ENCODE peak calls at places on chromosome 19, in four cellular contexts. U, N, Z and B are unnamed samples.

GRCh38 chr19:46660008-46660517 is 919 bp downstream of the DACT3 start:
- DNase-seq in N (peak), Z (no peak), U (no peak), B (peak)

GRCh38 chr19:7515471-7516226 is at the start of gene ZNF358:
- DNase-seq in U (no peak), N (peak), Z (peak), B (peak)

GRCh38 chr19:11814707-11815050 is 606 bp downstream of the ZNF440 start:
- DNase-seq in N (peak), Z (peak), U (no peak), B (peak)

GRCh38 chr19:6357995-6358394 is 3.3 kb upstream of the CLPP start:
- DNase-seq in U (no peak), Z (no peak), N (no peak), B (no peak)

GRCh38 chr19:49658139-49658517 is 7.5 kb downstream of the IRF3 start:
- DNase-seq in N (no peak), Z (no peak), U (no peak), B (no peak)

GRCh38 chr19:16325161-16325527 is 518 bp downstream of the KLF2 start:
- DNase-seq in Z (no peak), U (no peak), N (peak), B (no peak)

GRCh38 chr19:30784850-30785459 is 412.8 kb downstream of the ZNF536 start:
- DNase-seq in N (peak), Z (no peak), U (no peak), B (peak)

GRCh38 chr19:33798701-33799111 is 2.0 kb downstream of the KCTD15 start:
- DNase-seq in N (peak), U (no peak), Z (peak), B (peak)

GRCh38 chr19:16628984-16629691 is 1.1 kb upstream of the MED26 start:
- DNase-seq in Z (peak), N (peak), U (peak), B (peak)

GRCh38 chr19:48806818-48807589 is 3.8 kb downstream of the BCAT2 start:
- DNase-seq in U (no peak), N (peak), Z (peak), B (peak)

GRCh38 chr19:58261600-58261967 is 17.2 kb upstream of the ZNF8 start:
- DNase-seq in Z (peak), U (no peak), N (no peak), B (no peak)

GRCh38 chr19:56367829-56368711 is 25.3 kb downstream of the ZNF582 start:
- DNase-seq in N (peak), U (peak), Z (peak), B (peak)

GRCh38 chr19:35436477-35437141 is 11.4 kb upstream of the FFAR2 start:
- DNase-seq in Z (peak), U (no peak), N (no peak), B (peak)

GRCh38 chr19:24159707-24160106 is 72.7 kb downstream of the ZNF254 start:
- DNase-seq in U (no peak), N (peak), Z (peak), B (peak)

GRCh38 chr19:12986726-12987125 is 8.5 kb upstream of the NFIX start:
- DNase-seq in U (no peak), Z (no peak), N (no peak), B (no peak)

GRCh38 chr19:55173717-55174409 is 6.2 kb downstream of the SYT5 start:
- DNase-seq in Z (peak), U (no peak), N (peak), B (peak)

GRCh38 chr19:47417746-47418594 is 1.4 kb downstream of the MEIS3 start:
- DNase-seq in U (no peak), N (peak), Z (no peak), B (no peak)

GRCh38 chr19:46985532-46986415 is 33.9 kb upstream of the NPAS1 start:
- DNase-seq in N (no peak), U (no peak), Z (no peak), B (no peak)

GRCh38 chr19:55690769-55691545 is 15.9 kb downstream of the EPN1 start:
- DNase-seq in N (no peak), Z (no peak), U (no peak), B (no peak)

GRCh38 chr19:41588497-41589209 is 12.7 kb downstream of the CEACAM21 start:
- DNase-seq in Z (peak), N (peak), U (no peak), B (peak)

GRCh38 chr19:1651061-1651547 is 1.3 kb downstream of the TCF3 start:
- DNase-seq in Z (no peak), U (no peak), N (peak), B (peak)